ENCODE peak calls at places on chromosomes 6 and 20, in eight cellular contexts. G is adrenal gland; J is uterus; I is upper lobe of left lung; P is CD8-positive, alpha-beta T cell; M is HCT116; E is ovary; X is mammary epithelial cell. T is an unnamed sample. For H3K9me3, the result is how much of the 10 kb centered on the place peaks cover.

GRCh38 chr6:148891027-148891783 is 144.4 kb downstream of the UST start:
- DNase-seq in G (no peak), J (no peak), I (no peak), P (no peak), M (no peak), E (no peak), X (no peak), T (no peak)

GRCh38 chr6:133055527-133055966 is 185.6 kb upstream of the EYA4 start:
- DNase-seq in G (no peak), J (no peak), I (no peak), P (no peak), M (no peak), E (no peak), X (no peak), T (no peak)

GRCh38 chr6:75065524-75065923 is 140.3 kb downstream of the COL12A1 start:
- DNase-seq in G (no peak), J (no peak), I (no peak), P (no peak), M (peak), E (no peak), X (no peak), T (no peak)

GRCh38 chr6:139271056-139271455 is 20.7 kb downstream of the TXLNB start:
- DNase-seq in G (no peak), J (no peak), I (no peak), P (no peak), M (no peak), E (no peak), X (peak), T (no peak)

GRCh38 chr6:26447257-26447656 is 7.0 kb downstream of the BTN3A3 start:
- DNase-seq in G (no peak), J (no peak), I (no peak), P (no peak), M (no peak), E (no peak), X (no peak), T (no peak)

GRCh38 chr20:59802018-59802417 is 131.4 kb downstream of the SYCP2 start:
- DNase-seq in G (no peak), J (no peak), I (no peak), P (no peak), M (no peak), E (no peak), X (no peak), T (no peak)

GRCh38 chr6:169424821-169425240 is 171.2 kb upstream of the THBS2 start:
- DNase-seq in G (peak), J (no peak), I (no peak), P (no peak), M (no peak), E (no peak), X (no peak), T (no peak)

GRCh38 chr6:22078802-22079545 is 217.9 kb downstream of the PRL start:
- DNase-seq in G (no peak), J (no peak), I (no peak), P (no peak), M (no peak), E (no peak), X (no peak), T (no peak)

GRCh38 chr6:31498748-31499147 is 803 bp downstream of the MICB start:
- DNase-seq in G (no peak), J (no peak), I (peak), P (no peak), M (no peak), E (no peak), X (no peak), T (no peak)

GRCh38 chr20:63465380-63466249 is 6.8 kb downstream of the KCNQ2 start:
- DNase-seq in G (no peak), J (no peak), I (no peak), P (no peak), M (no peak), E (no peak), X (no peak), T (no peak)

GRCh38 chr6:55557176-55557575 is 21.8 kb downstream of the HMGCLL1 start:
- DNase-seq in G (no peak), J (no peak), I (no peak), P (no peak), M (no peak), E (no peak), X (no peak), T (no peak)

GRCh38 chr6:102150549-102150948 is 757.0 kb downstream of the GRIK2 start:
- DNase-seq in G (no peak), J (no peak), I (no peak), P (no peak), M (no peak), E (no peak), X (no peak), T (no peak)

GRCh38 chr6:170273681-170274080 is 17.2 kb downstream of the DLL1 start:
- DNase-seq in G (no peak), J (no peak), I (no peak), P (no peak), M (no peak), E (no peak), X (no peak), T (peak)

GRCh38 chr6:163507965-163508364 is 93.4 kb downstream of the QKI start:
- DNase-seq in G (no peak), J (no peak), I (no peak), P (no peak), M (no peak), E (no peak), X (no peak), T (no peak)

GRCh38 chr6:117627533-117627932 is 25.2 kb upstream of the GOPC start:
- DNase-seq in G (no peak), J (no peak), I (no peak), P (no peak), M (no peak), E (no peak), X (no peak), T (no peak)

GRCh38 chr6:117619178-117619577 is 16.9 kb upstream of the GOPC start:
- DNase-seq in G (no peak), J (no peak), I (no peak), P (no peak), M (no peak), E (no peak), X (no peak), T (no peak)

GRCh38 chr6:117629119-117629518 is 26.8 kb upstream of the GOPC start:
- DNase-seq in G (no peak), J (no peak), I (no peak), P (no peak), M (no peak), E (no peak), X (no peak), T (no peak)

GRCh38 chr6:117624869-117625481 is 22.7 kb upstream of the GOPC start:
- DNase-seq in G (no peak), J (no peak), I (no peak), P (no peak), M (no peak), E (no peak), X (no peak), T (no peak)
- H3K9me3 ChIP-seq in G (under half), J (under half), I (under half), P (under half), M (under half), E (under half), X (under half), T (under half)

DNA sequence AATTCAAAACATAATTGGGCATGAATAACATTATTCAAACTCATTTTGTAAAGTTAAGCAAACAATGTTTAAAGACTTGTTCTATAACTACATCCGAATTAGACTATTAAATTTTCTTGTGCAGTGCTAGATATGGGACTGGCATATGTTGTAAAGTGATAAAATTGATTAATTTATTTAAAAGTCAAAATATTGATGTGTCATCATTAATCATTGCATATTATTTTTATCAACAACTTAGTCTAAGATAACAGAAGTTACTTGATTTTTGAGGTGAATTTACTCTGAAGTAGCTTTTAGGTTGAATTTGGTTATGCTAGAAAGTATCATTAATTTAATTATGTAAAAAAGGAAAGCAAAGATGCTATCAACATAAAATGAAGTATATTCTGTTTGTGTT is 244.6 kb downstream of the CLVS2 start:
- DNase-seq in G (no peak), J (no peak), I (no peak), P (no peak), M (no peak), E (no peak), X (no peak), T (no peak)
- H3K9me3 ChIP-seq in G (under half), J (under half), I (under half), P (under half), M (under half), E (under half), X (under half), T (under half)

GRCh38 chr20:56072165-56072564 is 66.8 kb upstream of the CBLN4 start:
- DNase-seq in G (no peak), J (no peak), I (no peak), P (no peak), M (no peak), E (no peak), X (no peak), T (no peak)
- H3K9me3 ChIP-seq in G (under half), J (under half), I (under half), P (under half), M (under half), E (under half), X (under half), T (under half)

GRCh38 chr6:81026041-81026553 is 726.4 kb downstream of the TENT5A start:
- DNase-seq in G (no peak), J (no peak), I (no peak), P (no peak), M (no peak), E (no peak), X (no peak), T (no peak)

GRCh38 chr6:81023708-81024107 is 728.8 kb downstream of the TENT5A start:
- DNase-seq in G (no peak), J (no peak), I (no peak), P (no peak), M (no peak), E (no peak), X (no peak), T (no peak)

DNA sequence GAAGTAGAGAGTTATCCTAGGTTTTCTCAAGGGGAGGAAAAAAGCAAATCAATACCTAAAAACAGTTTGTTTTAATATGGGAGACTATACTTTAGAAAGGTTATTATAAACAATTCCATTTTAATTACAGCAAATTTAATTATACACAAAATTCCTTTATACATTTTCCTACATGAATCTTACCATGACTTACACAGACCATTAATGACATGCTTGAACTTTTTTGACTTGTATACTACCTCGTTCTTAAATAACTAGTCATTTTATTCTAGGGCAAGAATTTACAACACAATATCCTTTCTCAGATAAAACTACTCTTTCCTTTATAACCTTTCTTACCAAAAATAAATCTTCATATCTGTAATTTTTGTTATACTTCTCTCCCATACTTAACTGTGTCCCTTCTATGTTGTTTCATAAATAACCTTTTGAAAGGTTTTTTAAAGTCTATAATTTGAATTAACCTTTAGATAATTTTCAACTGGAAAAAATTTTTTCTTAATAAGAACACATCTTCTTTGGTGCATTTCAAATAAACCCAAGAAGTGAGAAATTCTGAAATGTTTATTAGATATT is 729.4 kb downstream of the TENT5A start:
- DNase-seq in G (no peak), J (no peak), I (no peak), P (no peak), M (peak), E (no peak), X (no peak), T (no peak)
- H3K9me3 ChIP-seq in G (under half), J (under half), I (under half), P (under half), M (under half), E (under half), X (under half), T (under half)

DNA sequence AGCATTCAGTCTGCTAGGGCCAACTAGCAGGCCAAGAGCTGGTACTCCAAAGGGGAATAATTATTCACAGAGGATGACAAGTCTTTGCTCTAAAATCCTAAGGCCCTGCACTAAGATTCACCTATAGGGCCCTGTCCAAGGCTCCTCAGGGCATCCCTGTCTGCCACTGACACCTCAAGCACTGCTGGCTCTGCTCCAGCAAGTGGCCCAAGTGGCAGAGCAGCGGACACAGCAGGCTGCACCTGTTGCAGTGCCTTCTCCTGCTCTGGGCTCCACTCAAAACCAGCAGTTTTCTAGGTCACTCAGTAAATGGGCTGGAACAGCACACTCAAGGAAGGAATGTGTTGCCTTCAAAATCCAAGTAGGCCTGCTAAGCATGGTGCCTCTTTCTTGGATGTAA is 36.4 kb upstream of the SMOC2 start:
- DNase-seq in G (no peak), J (no peak), I (peak), P (no peak), M (no peak), E (no peak), X (no peak), T (no peak)
- H3K9me3 ChIP-seq in G (under half), J (under half), I (under half), P (under half), M (under half), E (under half), X (under half), T (under half)